ENCODE peak calls at places on chromosomes 4 and X, in seven cellular contexts. F, D, Z, B, N, O and R are unnamed samples. For H3K4me1 and H3K27me3, the result is how much of the 10 kb centered on the place peaks cover.

GRCh38 chr4:83011779-83012630 is 1.4 kb upstream of the LIN54 start:
- DNase-seq in F (no peak), D (peak), Z (no peak), B (no peak), N (peak), O (peak), R (peak)

GRCh38 chrX:114344756-114345155 is 239.1 kb upstream of the HTR2C start:
- DNase-seq in F (no peak), D (no peak), Z (peak), B (no peak), N (no peak), O (peak), R (no peak)

GRCh38 chr4:41934813-41935651 is at the start of gene TMEM33:
- DNase-seq in F (peak), D (peak), Z (peak), B (peak), N (peak), O (peak), R (peak)

GRCh38 chr4:149801416-149801815 is 14.2 kb downstream of the IQCM start:
- DNase-seq in F (no peak), D (no peak), Z (no peak), B (no peak), N (no peak), O (no peak), R (no peak)

GRCh38 chr4:21879187-21879586 is 69.4 kb downstream of the KCNIP4 start:
- DNase-seq in F (no peak), D (no peak), Z (peak), B (no peak), N (no peak), O (peak), R (no peak)

GRCh38 chr4:31442236-31442635 is 722.1 kb downstream of the PCDH7 start:
- DNase-seq in F (no peak), D (no peak), Z (peak), B (no peak), N (no peak), O (no peak), R (no peak)

GRCh38 chrX:45771560-45772340 is 571.1 kb upstream of the DIPK2B start:
- DNase-seq in F (peak), D (peak), Z (no peak), B (peak), N (no peak), O (peak), R (no peak)

GRCh38 chr4:177128306-177128705 is 181.4 kb upstream of the NEIL3 start:
- DNase-seq in F (no peak), D (no peak), Z (no peak), B (no peak), N (no peak), O (peak), R (no peak)

GRCh38 chrX:86241547-86241946 is 93.3 kb downstream of the DACH2 start:
- DNase-seq in F (no peak), D (no peak), Z (no peak), B (no peak), N (no peak), O (no peak), R (no peak)

GRCh38 chrX:134711135-134711941 is 53.1 kb upstream of the PLAC1 start:
- DNase-seq in F (no peak), D (no peak), Z (no peak), B (no peak), N (no peak), O (no peak), R (no peak)

DNA sequence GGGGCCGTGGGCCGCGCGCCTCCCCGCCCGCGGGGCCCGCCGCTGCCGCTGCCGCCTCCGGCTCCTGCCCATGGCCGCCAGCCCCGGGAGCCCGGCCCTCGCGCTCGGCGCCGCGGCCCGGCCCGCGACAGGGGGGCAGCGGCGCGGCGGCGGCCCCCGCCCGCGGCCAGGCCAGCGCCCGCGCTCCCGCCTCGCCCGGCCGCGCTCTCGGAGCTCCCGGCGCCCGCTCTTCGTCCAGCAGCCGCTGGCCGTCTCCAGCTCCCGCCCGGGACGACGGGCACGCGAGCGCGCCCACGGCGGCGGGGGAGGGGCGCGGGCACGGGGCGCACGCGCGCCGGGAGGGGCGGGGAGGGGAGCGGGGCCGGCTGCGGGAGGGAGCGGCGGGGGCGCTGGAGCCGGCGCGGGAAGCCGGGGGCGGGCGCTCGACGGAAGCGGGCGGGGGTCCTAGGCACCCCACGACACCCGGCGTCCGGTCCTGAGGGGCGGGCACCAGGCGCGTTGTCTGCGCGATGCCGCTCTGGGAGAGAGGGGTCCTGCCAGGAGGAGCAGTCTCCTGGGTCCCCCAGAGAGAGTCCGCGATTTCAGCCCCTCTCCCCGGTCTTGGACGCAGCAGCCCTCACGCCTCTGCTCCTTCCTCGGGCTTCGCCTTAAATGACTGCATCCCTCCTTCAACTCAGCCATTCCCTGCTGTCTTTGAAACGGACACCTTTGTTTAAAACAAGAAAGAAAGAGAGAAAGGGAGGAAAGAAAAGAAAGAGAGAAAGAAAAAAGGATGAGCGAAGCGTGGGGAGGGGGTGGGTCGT is 489 bp upstream of the PDZD4 start:
- DNase-seq in F (no peak), D (no peak), Z (no peak), B (peak), N (no peak), O (no peak), R (no peak)
- TF ChIP-seq POLR2AphosphoS5 in F (no peak), D (no peak), Z (no peak), B (no peak), N (no peak), O (no peak), R (no peak)

DNA sequence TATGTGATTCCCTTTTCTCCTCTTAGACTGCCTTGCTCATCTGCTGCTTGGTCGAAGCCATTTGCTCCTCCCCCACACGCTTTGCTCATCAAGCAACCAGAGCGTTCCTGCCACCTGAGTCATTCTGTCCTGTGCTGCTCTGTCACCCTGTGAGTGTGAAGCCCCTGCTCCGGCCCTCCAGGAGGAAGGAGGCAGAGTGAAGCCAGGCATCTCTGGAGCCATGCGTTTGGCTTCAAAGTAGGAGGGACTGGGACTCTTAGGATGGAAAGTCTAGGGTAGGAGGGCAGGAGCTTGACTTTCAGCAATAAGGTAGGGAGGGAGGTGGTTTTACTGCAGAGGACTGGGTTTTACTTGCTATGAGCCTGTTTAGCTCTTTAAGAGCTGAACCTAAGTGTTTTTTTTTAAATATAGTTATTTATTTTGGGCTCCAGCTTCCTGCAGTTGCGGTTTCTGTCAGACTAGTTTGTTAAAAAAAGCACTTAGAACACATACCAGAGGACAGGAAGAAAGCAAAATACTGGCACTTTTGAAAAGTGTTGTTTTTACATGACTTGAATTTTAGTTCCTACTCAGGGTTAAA is 63.6 kb downstream of the SPINK2 start:
- DNase-seq in F (peak), D (peak), Z (peak), B (no peak), N (peak), O (peak), R (peak)
- H3K4me1 ChIP-seq in F (under half), D (under half), Z (under half), B (under half), N (under half), O (under half), R (under half)

GRCh38 chrX:71111141-71111843 is at the start of gene IL2RG:
- DNase-seq in F (peak), D (peak), Z (no peak), B (no peak), N (no peak), O (no peak), R (no peak)
- H3K27me3 ChIP-seq in F (under half), D (under half), Z (under half), B (under half), N (under half), O (under half), R (under half)

GRCh38 chr4:154004028-154004427 is 215.1 kb upstream of the SFRP2 start:
- DNase-seq in F (no peak), D (no peak), Z (no peak), B (no peak), N (no peak), O (no peak), R (no peak)

GRCh38 chr4:154001187-154001586 is 212.3 kb upstream of the SFRP2 start:
- DNase-seq in F (no peak), D (no peak), Z (no peak), B (no peak), N (no peak), O (no peak), R (no peak)

GRCh38 chr4:154004450-154004849 is 215.6 kb upstream of the SFRP2 start:
- DNase-seq in F (peak), D (no peak), Z (no peak), B (no peak), N (peak), O (no peak), R (no peak)

GRCh38 chr4:154009191-154009590 is 220.3 kb upstream of the SFRP2 start:
- DNase-seq in F (no peak), D (no peak), Z (no peak), B (no peak), N (no peak), O (no peak), R (no peak)

DNA sequence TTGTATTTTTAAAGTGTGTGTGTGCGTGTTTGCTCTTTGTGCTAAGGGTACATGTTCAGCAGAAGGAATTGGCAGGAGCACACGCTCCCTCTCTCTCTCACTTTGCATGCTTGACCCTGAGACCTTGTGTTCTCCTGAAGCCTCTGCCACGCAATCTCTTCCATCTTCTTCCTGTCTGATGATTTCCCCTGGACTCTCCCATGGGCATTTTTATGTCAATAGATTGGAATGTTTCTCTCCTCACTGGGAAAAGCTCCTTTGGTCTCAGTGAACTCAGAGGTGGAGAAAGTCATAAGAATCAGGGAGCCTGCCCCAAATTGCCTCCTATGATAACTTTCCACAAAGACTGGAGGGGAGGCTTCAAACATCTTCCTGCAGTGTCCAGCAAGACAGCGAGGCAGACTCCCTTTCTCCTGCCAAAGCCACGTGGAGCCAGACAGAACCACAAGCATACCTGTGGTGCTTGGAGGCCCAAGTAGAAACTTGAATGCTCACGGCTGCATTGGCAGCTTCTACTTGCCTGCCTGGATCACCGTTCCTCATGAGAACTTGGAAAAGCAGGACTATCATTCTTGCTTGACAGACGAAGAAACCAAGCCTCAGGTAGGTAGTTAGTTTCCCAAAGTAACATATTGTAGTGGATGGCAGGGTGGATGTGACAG is 216.1 kb upstream of the SFRP2 start:
- DNase-seq in F (no peak), D (no peak), Z (no peak), B (no peak), N (peak), O (no peak), R (no peak)
- TF ChIP-seq POLR2AphosphoS5 in F (no peak), D (no peak), Z (no peak), B (peak), N (peak), O (no peak), R (peak)

GRCh38 chr4:184287697-184288255 is 70.1 kb upstream of the ENPP6 start:
- DNase-seq in F (no peak), D (peak), Z (peak), B (no peak), N (no peak), O (peak), R (peak)
- H3K4me1 ChIP-seq in F (under half), D (under half), Z (half or more), B (under half), N (under half), O (under half), R (under half)

DNA sequence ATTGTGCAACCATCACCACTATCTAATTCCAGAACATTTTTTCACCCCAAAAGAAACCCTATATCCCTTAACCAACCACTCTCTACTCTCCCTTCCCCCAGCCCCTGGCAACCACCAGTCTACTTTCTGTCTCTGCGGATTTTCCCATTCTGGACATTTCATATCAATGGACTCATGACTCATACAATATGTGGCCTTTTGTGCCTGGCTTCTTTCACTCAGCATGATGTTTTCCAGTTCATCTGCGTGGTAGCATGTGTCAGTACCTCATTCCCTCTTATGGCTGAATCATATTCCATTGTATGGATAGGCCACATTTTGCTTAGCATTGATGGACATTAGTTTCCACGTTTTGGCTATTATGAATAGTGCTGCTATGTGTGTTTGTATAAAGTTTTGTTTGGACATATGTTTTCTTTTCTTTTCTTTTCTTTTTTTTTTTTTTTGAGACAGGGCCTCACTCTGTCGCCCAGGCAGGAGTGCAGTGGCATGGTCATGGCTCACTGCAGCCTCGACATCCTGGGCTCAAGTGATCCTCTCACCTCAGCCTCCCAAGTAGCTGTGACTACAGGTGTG is 335.4 kb downstream of the BCOR start:
- DNase-seq in F (no peak), D (no peak), Z (no peak), B (no peak), N (no peak), O (peak), R (no peak)
- H3K27me3 ChIP-seq in F (under half), D (under half), Z (under half), B (under half), N (under half), O (under half), R (under half)

GRCh38 chr4:37584087-37584486 is 102.1 kb downstream of the RELL1 start:
- DNase-seq in F (no peak), D (peak), Z (peak), B (no peak), N (no peak), O (no peak), R (no peak)
- TF ChIP-seq POLR2AphosphoS5 in F (no peak), D (peak), Z (no peak), B (no peak), N (no peak), O (no peak), R (no peak)

GRCh38 chr4:151527699-151528098 is 118.7 kb downstream of the FHIP1A start:
- DNase-seq in F (no peak), D (no peak), Z (no peak), B (no peak), N (no peak), O (no peak), R (no peak)

GRCh38 chr4:151522790-151523332 is 113.9 kb downstream of the FHIP1A start:
- DNase-seq in F (no peak), D (no peak), Z (no peak), B (no peak), N (no peak), O (no peak), R (no peak)

GRCh38 chr4:151529187-151529586 is 120.2 kb downstream of the FHIP1A start:
- DNase-seq in F (no peak), D (no peak), Z (no peak), B (no peak), N (no peak), O (no peak), R (no peak)

GRCh38 chr4:151519728-151520415 is 110.9 kb downstream of the FHIP1A start:
- DNase-seq in F (no peak), D (no peak), Z (no peak), B (no peak), N (no peak), O (no peak), R (no peak)

GRCh38 chr4:151524610-151525009 is 115.6 kb downstream of the FHIP1A start:
- DNase-seq in F (no peak), D (no peak), Z (no peak), B (no peak), N (no peak), O (no peak), R (peak)
- H3K4me1 ChIP-seq in F (under half), D (under half), Z (under half), B (under half), N (under half), O (under half), R (under half)